ENCODE peak calls at places on chromosome 2, in seven cellular contexts. One of them, this sample, is unnamed.

GRCh38 chr2:290090-290722 is 2.3 kb upstream of the ALKAL2 start:
- DNase-seq in activated T-helper 1 cell treated with anti-CD3 and anti-CD28 coated beads, Interleukin-2, amount 50 U/mL, for 16 hours: no peak
- DNase-seq in CD4-positive, alpha-beta T cell: peak
- DNase-seq in amniotic stem cell: no peak
- DNase-seq in fibroblast of the aortic adventitia: peak
- DNase-seq in substantia nigra: peak
- DNase-seq in hippocampal formation: peak
- DNase-seq in this sample: peak

GRCh38 chr2:195038158-195038557 is 618.9 kb upstream of the SLC39A10 start:
- DNase-seq in activated T-helper 1 cell treated with anti-CD3 and anti-CD28 coated beads, Interleukin-2, amount 50 U/mL, for 16 hours: no peak
- DNase-seq in CD4-positive, alpha-beta T cell: no peak
- DNase-seq in substantia nigra: no peak
- DNase-seq in hippocampal formation: no peak
- DNase-seq in fibroblast of the aortic adventitia: no peak
- DNase-seq in amniotic stem cell: no peak
- DNase-seq in this sample: no peak

GRCh38 chr2:14778015-14778414 is 145.5 kb downstream of the LRATD1 start:
- DNase-seq in amniotic stem cell: no peak
- DNase-seq in activated T-helper 1 cell treated with anti-CD3 and anti-CD28 coated beads, Interleukin-2, amount 50 U/mL, for 16 hours: no peak
- DNase-seq in hippocampal formation: no peak
- DNase-seq in substantia nigra: no peak
- DNase-seq in CD4-positive, alpha-beta T cell: no peak
- DNase-seq in fibroblast of the aortic adventitia: no peak
- DNase-seq in this sample: peak

GRCh38 chr2:81650048-81650971 is 1345.8 kb upstream of the LRRTM1 start:
- DNase-seq in amniotic stem cell: no peak
- DNase-seq in hippocampal formation: no peak
- DNase-seq in CD4-positive, alpha-beta T cell: no peak
- DNase-seq in activated T-helper 1 cell treated with anti-CD3 and anti-CD28 coated beads, Interleukin-2, amount 50 U/mL, for 16 hours: no peak
- DNase-seq in substantia nigra: no peak
- DNase-seq in fibroblast of the aortic adventitia: no peak
- DNase-seq in this sample: no peak

GRCh38 chr2:60368437-60368836 is 185.0 kb downstream of the BCL11A start:
- DNase-seq in amniotic stem cell: no peak
- DNase-seq in activated T-helper 1 cell treated with anti-CD3 and anti-CD28 coated beads, Interleukin-2, amount 50 U/mL, for 16 hours: no peak
- DNase-seq in CD4-positive, alpha-beta T cell: no peak
- DNase-seq in fibroblast of the aortic adventitia: no peak
- DNase-seq in hippocampal formation: no peak
- DNase-seq in substantia nigra: no peak
- DNase-seq in this sample: no peak

GRCh38 chr2:102708847-102709559 is 52.8 kb upstream of the TMEM182 start:
- DNase-seq in fibroblast of the aortic adventitia: peak
- DNase-seq in substantia nigra: no peak
- DNase-seq in CD4-positive, alpha-beta T cell: no peak
- DNase-seq in hippocampal formation: no peak
- DNase-seq in amniotic stem cell: no peak
- DNase-seq in activated T-helper 1 cell treated with anti-CD3 and anti-CD28 coated beads, Interleukin-2, amount 50 U/mL, for 16 hours: no peak
- DNase-seq in this sample: peak

GRCh38 chr2:70140978-70141753 is 49.7 kb downstream of the C2orf42 start:
- DNase-seq in substantia nigra: no peak
- DNase-seq in amniotic stem cell: no peak
- DNase-seq in hippocampal formation: no peak
- DNase-seq in activated T-helper 1 cell treated with anti-CD3 and anti-CD28 coated beads, Interleukin-2, amount 50 U/mL, for 16 hours: no peak
- DNase-seq in CD4-positive, alpha-beta T cell: peak
- DNase-seq in fibroblast of the aortic adventitia: peak
- DNase-seq in this sample: peak

GRCh38 chr2:235394278-235394828 is 99.5 kb upstream of the AGAP1 start:
- DNase-seq in substantia nigra: no peak
- DNase-seq in CD4-positive, alpha-beta T cell: no peak
- DNase-seq in amniotic stem cell: no peak
- DNase-seq in hippocampal formation: no peak
- DNase-seq in fibroblast of the aortic adventitia: peak
- DNase-seq in activated T-helper 1 cell treated with anti-CD3 and anti-CD28 coated beads, Interleukin-2, amount 50 U/mL, for 16 hours: no peak
- DNase-seq in this sample: peak

GRCh38 chr2:228853151-228853550 is 417.9 kb downstream of the PID1 start:
- DNase-seq in substantia nigra: no peak
- DNase-seq in amniotic stem cell: no peak
- DNase-seq in hippocampal formation: no peak
- DNase-seq in fibroblast of the aortic adventitia: no peak
- DNase-seq in CD4-positive, alpha-beta T cell: no peak
- DNase-seq in activated T-helper 1 cell treated with anti-CD3 and anti-CD28 coated beads, Interleukin-2, amount 50 U/mL, for 16 hours: no peak
- DNase-seq in this sample: no peak

GRCh38 chr2:37843554-37843953 is 81.5 kb upstream of the RMDN2 start:
- DNase-seq in activated T-helper 1 cell treated with anti-CD3 and anti-CD28 coated beads, Interleukin-2, amount 50 U/mL, for 16 hours: no peak
- DNase-seq in hippocampal formation: no peak
- DNase-seq in fibroblast of the aortic adventitia: peak
- DNase-seq in amniotic stem cell: peak
- DNase-seq in CD4-positive, alpha-beta T cell: no peak
- DNase-seq in substantia nigra: no peak
- DNase-seq in this sample: peak

GRCh38 chr2:200741468-200742202 is 70.1 kb upstream of the BZW1 start:
- DNase-seq in substantia nigra: no peak
- DNase-seq in activated T-helper 1 cell treated with anti-CD3 and anti-CD28 coated beads, Interleukin-2, amount 50 U/mL, for 16 hours: no peak
- DNase-seq in amniotic stem cell: no peak
- DNase-seq in fibroblast of the aortic adventitia: peak
- DNase-seq in hippocampal formation: no peak
- DNase-seq in CD4-positive, alpha-beta T cell: no peak
- DNase-seq in this sample: no peak

GRCh38 chr2:161991991-161992390 is 82.0 kb downstream of the DPP4 start:
- DNase-seq in CD4-positive, alpha-beta T cell: no peak
- DNase-seq in activated T-helper 1 cell treated with anti-CD3 and anti-CD28 coated beads, Interleukin-2, amount 50 U/mL, for 16 hours: no peak
- DNase-seq in hippocampal formation: no peak
- DNase-seq in substantia nigra: no peak
- DNase-seq in fibroblast of the aortic adventitia: no peak
- DNase-seq in amniotic stem cell: no peak
- DNase-seq in this sample: no peak

GRCh38 chr2:136135924-136136906 is 18.3 kb upstream of the CXCR4 start:
- DNase-seq in fibroblast of the aortic adventitia: no peak
- DNase-seq in amniotic stem cell: no peak
- DNase-seq in hippocampal formation: no peak
- DNase-seq in activated T-helper 1 cell treated with anti-CD3 and anti-CD28 coated beads, Interleukin-2, amount 50 U/mL, for 16 hours: peak
- DNase-seq in substantia nigra: no peak
- DNase-seq in CD4-positive, alpha-beta T cell: peak
- DNase-seq in this sample: no peak

GRCh38 chr2:161992526-161992925 is 81.5 kb downstream of the DPP4 start:
- DNase-seq in amniotic stem cell: no peak
- DNase-seq in substantia nigra: no peak
- DNase-seq in hippocampal formation: no peak
- DNase-seq in CD4-positive, alpha-beta T cell: peak
- DNase-seq in fibroblast of the aortic adventitia: no peak
- DNase-seq in activated T-helper 1 cell treated with anti-CD3 and anti-CD28 coated beads, Interleukin-2, amount 50 U/mL, for 16 hours: peak
- DNase-seq in this sample: peak

GRCh38 chr2:187509667-187510417 is 44.4 kb downstream of the TFPI start:
- DNase-seq in activated T-helper 1 cell treated with anti-CD3 and anti-CD28 coated beads, Interleukin-2, amount 50 U/mL, for 16 hours: no peak
- DNase-seq in CD4-positive, alpha-beta T cell: no peak
- DNase-seq in hippocampal formation: no peak
- DNase-seq in amniotic stem cell: no peak
- DNase-seq in fibroblast of the aortic adventitia: no peak
- DNase-seq in substantia nigra: no peak
- DNase-seq in this sample: no peak

GRCh38 chr2:215432759-215433594 is 2.9 kb downstream of the FN1 start:
- DNase-seq in activated T-helper 1 cell treated with anti-CD3 and anti-CD28 coated beads, Interleukin-2, amount 50 U/mL, for 16 hours: no peak
- DNase-seq in fibroblast of the aortic adventitia: peak
- DNase-seq in substantia nigra: no peak
- DNase-seq in CD4-positive, alpha-beta T cell: no peak
- DNase-seq in amniotic stem cell: no peak
- DNase-seq in hippocampal formation: no peak
- DNase-seq in this sample: peak

GRCh38 chr2:187618813-187619212 is 64.6 kb upstream of the TFPI start:
- DNase-seq in amniotic stem cell: no peak
- DNase-seq in hippocampal formation: no peak
- DNase-seq in CD4-positive, alpha-beta T cell: no peak
- DNase-seq in activated T-helper 1 cell treated with anti-CD3 and anti-CD28 coated beads, Interleukin-2, amount 50 U/mL, for 16 hours: no peak
- DNase-seq in substantia nigra: no peak
- DNase-seq in fibroblast of the aortic adventitia: peak
- DNase-seq in this sample: peak

GRCh38 chr2:41836944-41837343 is 210.9 kb upstream of the PKDCC start:
- DNase-seq in substantia nigra: no peak
- DNase-seq in fibroblast of the aortic adventitia: peak
- DNase-seq in hippocampal formation: no peak
- DNase-seq in CD4-positive, alpha-beta T cell: peak
- DNase-seq in amniotic stem cell: no peak
- DNase-seq in activated T-helper 1 cell treated with anti-CD3 and anti-CD28 coated beads, Interleukin-2, amount 50 U/mL, for 16 hours: no peak
- DNase-seq in this sample: peak

GRCh38 chr2:174663572-174663971 is 66.0 kb upstream of the WIPF1 start:
- DNase-seq in substantia nigra: no peak
- DNase-seq in CD4-positive, alpha-beta T cell: no peak
- DNase-seq in activated T-helper 1 cell treated with anti-CD3 and anti-CD28 coated beads, Interleukin-2, amount 50 U/mL, for 16 hours: no peak
- DNase-seq in fibroblast of the aortic adventitia: peak
- DNase-seq in hippocampal formation: no peak
- DNase-seq in amniotic stem cell: peak
- DNase-seq in this sample: peak

GRCh38 chr2:138780451-138780880 is 276 bp upstream of the NXPH2 start:
- DNase-seq in fibroblast of the aortic adventitia: no peak
- DNase-seq in activated T-helper 1 cell treated with anti-CD3 and anti-CD28 coated beads, Interleukin-2, amount 50 U/mL, for 16 hours: no peak
- DNase-seq in CD4-positive, alpha-beta T cell: no peak
- DNase-seq in hippocampal formation: no peak
- DNase-seq in amniotic stem cell: no peak
- DNase-seq in substantia nigra: no peak
- DNase-seq in this sample: no peak

GRCh38 chr2:122070241-122070731 is 314.8 kb downstream of the TSN start:
- DNase-seq in substantia nigra: no peak
- DNase-seq in activated T-helper 1 cell treated with anti-CD3 and anti-CD28 coated beads, Interleukin-2, amount 50 U/mL, for 16 hours: no peak
- DNase-seq in fibroblast of the aortic adventitia: peak
- DNase-seq in hippocampal formation: no peak
- DNase-seq in amniotic stem cell: no peak
- DNase-seq in CD4-positive, alpha-beta T cell: no peak
- DNase-seq in this sample: peak

GRCh38 chr2:176493909-176494308 is 224.7 kb downstream of the MTX2 start:
- DNase-seq in fibroblast of the aortic adventitia: no peak
- DNase-seq in amniotic stem cell: no peak
- DNase-seq in substantia nigra: no peak
- DNase-seq in CD4-positive, alpha-beta T cell: no peak
- DNase-seq in hippocampal formation: no peak
- DNase-seq in activated T-helper 1 cell treated with anti-CD3 and anti-CD28 coated beads, Interleukin-2, amount 50 U/mL, for 16 hours: no peak
- DNase-seq in this sample: no peak

GRCh38 chr2:133993160-133993559 is 260.7 kb upstream of the MGAT5 start:
- DNase-seq in CD4-positive, alpha-beta T cell: no peak
- DNase-seq in activated T-helper 1 cell treated with anti-CD3 and anti-CD28 coated beads, Interleukin-2, amount 50 U/mL, for 16 hours: no peak
- DNase-seq in hippocampal formation: no peak
- DNase-seq in fibroblast of the aortic adventitia: peak
- DNase-seq in substantia nigra: no peak
- DNase-seq in amniotic stem cell: no peak
- DNase-seq in this sample: no peak

GRCh38 chr2:103805746-103806145 is 1043.9 kb downstream of the TMEM182 start:
- DNase-seq in CD4-positive, alpha-beta T cell: no peak
- DNase-seq in fibroblast of the aortic adventitia: no peak
- DNase-seq in amniotic stem cell: no peak
- DNase-seq in substantia nigra: no peak
- DNase-seq in activated T-helper 1 cell treated with anti-CD3 and anti-CD28 coated beads, Interleukin-2, amount 50 U/mL, for 16 hours: no peak
- DNase-seq in hippocampal formation: no peak
- DNase-seq in this sample: no peak

GRCh38 chr2:143264851-143265250 is 135.6 kb downstream of the ARHGAP15 start:
- DNase-seq in activated T-helper 1 cell treated with anti-CD3 and anti-CD28 coated beads, Interleukin-2, amount 50 U/mL, for 16 hours: no peak
- DNase-seq in substantia nigra: no peak
- DNase-seq in amniotic stem cell: peak
- DNase-seq in CD4-positive, alpha-beta T cell: no peak
- DNase-seq in hippocampal formation: no peak
- DNase-seq in fibroblast of the aortic adventitia: peak
- DNase-seq in this sample: peak

GRCh38 chr2:202941771-202942170 is 29.7 kb downstream of the CARF start:
- DNase-seq in fibroblast of the aortic adventitia: peak
- DNase-seq in hippocampal formation: no peak
- DNase-seq in substantia nigra: no peak
- DNase-seq in CD4-positive, alpha-beta T cell: no peak
- DNase-seq in amniotic stem cell: no peak
- DNase-seq in activated T-helper 1 cell treated with anti-CD3 and anti-CD28 coated beads, Interleukin-2, amount 50 U/mL, for 16 hours: no peak
- DNase-seq in this sample: peak

GRCh38 chr2:38660282-38660681 is 5.6 kb upstream of the GALM start:
- DNase-seq in fibroblast of the aortic adventitia: no peak
- DNase-seq in CD4-positive, alpha-beta T cell: no peak
- DNase-seq in activated T-helper 1 cell treated with anti-CD3 and anti-CD28 coated beads, Interleukin-2, amount 50 U/mL, for 16 hours: no peak
- DNase-seq in hippocampal formation: no peak
- DNase-seq in substantia nigra: no peak
- DNase-seq in amniotic stem cell: no peak
- DNase-seq in this sample: no peak

GRCh38 chr2:197846120-197846519 is 41.7 kb downstream of the PLCL1 start:
- DNase-seq in substantia nigra: no peak
- DNase-seq in activated T-helper 1 cell treated with anti-CD3 and anti-CD28 coated beads, Interleukin-2, amount 50 U/mL, for 16 hours: no peak
- DNase-seq in hippocampal formation: no peak
- DNase-seq in fibroblast of the aortic adventitia: no peak
- DNase-seq in amniotic stem cell: no peak
- DNase-seq in CD4-positive, alpha-beta T cell: no peak
- DNase-seq in this sample: no peak

GRCh38 chr2:220940646-220941045 is 631.5 kb downstream of the EPHA4 start:
- DNase-seq in fibroblast of the aortic adventitia: no peak
- DNase-seq in amniotic stem cell: no peak
- DNase-seq in substantia nigra: no peak
- DNase-seq in CD4-positive, alpha-beta T cell: no peak
- DNase-seq in activated T-helper 1 cell treated with anti-CD3 and anti-CD28 coated beads, Interleukin-2, amount 50 U/mL, for 16 hours: no peak
- DNase-seq in hippocampal formation: no peak
- DNase-seq in this sample: no peak

This sample was measured in iris pigment epithelial cell.